ENCODE peak calls at places on chromosomes 16 and 17, in seven cellular contexts. G is pancreas, P is Panc1, K is IMR-90, C is AG10803, S is RWPE2, W is psoas muscle. J is an unnamed sample.

GRCh38 chr17:50272711-50273653 is 1.3 kb upstream of the TMEM92 start:
- DNase-seq in G (peak; percentile 87), P (no peak), K (peak; percentile 27), C (peak; percentile 67), S (peak; percentile 50), W (peak; percentile 55), J (peak; percentile 60)

GRCh38 chr16:28532940-28533647 is 5.7 kb downstream of the NUPR1 start:
- DNase-seq in G (no peak), P (no peak), K (no peak), C (no peak), S (no peak), W (no peak), J (no peak)

GRCh38 chr16:75354170-75354569 is 79.1 kb downstream of the CFDP1 start:
- DNase-seq in G (no peak), P (no peak), K (no peak), C (no peak), S (no peak), W (no peak), J (no peak)

GRCh38 chr16:67164599-67165061 is at the start of gene HSF4:
- DNase-seq in G (peak; percentile 75), P (no peak), K (no peak), C (no peak), S (no peak), W (peak; percentile 82), J (peak; percentile 18)

GRCh38 chr16:52825882-52826281 is 226.8 kb downstream of the CHD9NB start:
- DNase-seq in G (no peak), P (no peak), K (no peak), C (no peak), S (no peak), W (no peak), J (no peak)

GRCh38 chr17:11608396-11608795 is 10.1 kb downstream of the DNAH9 start:
- DNase-seq in G (no peak), P (no peak), K (no peak), C (no peak), S (no peak), W (peak; percentile 29), J (no peak)

GRCh38 chr17:47934856-47935255 is 6.5 kb upstream of the PNPO start:
- DNase-seq in G (no peak), P (no peak), K (peak; percentile 45), C (peak; percentile 15), S (no peak), W (no peak), J (peak; percentile 75)

GRCh38 chr16:17829826-17830225 is 359.1 kb upstream of the XYLT1 start:
- DNase-seq in G (no peak), P (no peak), K (peak; percentile 22), C (peak; percentile 62), S (no peak), W (no peak), J (no peak)

GRCh38 chr17:78873519-78874340 is 29.3 kb downstream of the CEP295NL start:
- DNase-seq in G (peak; percentile 76), P (no peak), K (peak; percentile 79), C (no peak), S (no peak), W (peak; percentile 55), J (no peak)

GRCh38 chr17:57906910-57907309 is 48.3 kb downstream of the CUEDC1 start:
- DNase-seq in G (no peak), P (no peak), K (no peak), C (no peak), S (no peak), W (no peak), J (no peak)

GRCh38 chr17:79003661-79004411 is 5.7 kb downstream of the CANT1 start:
- DNase-seq in G (peak; percentile 35), P (no peak), K (no peak), C (no peak), S (peak; percentile 34), W (no peak), J (no peak)

GRCh38 chr17:57551321-57552079 is 193.6 kb downstream of the CCDC182 start:
- DNase-seq in G (no peak), P (no peak), K (no peak), C (no peak), S (no peak), W (no peak), J (no peak)

GRCh38 chr17:68293490-68294195 is 2.3 kb downstream of the ARSG start:
- DNase-seq in G (no peak), P (no peak), K (no peak), C (no peak), S (no peak), W (no peak), J (no peak)

GRCh38 chr17:68567035-68567434 is 34.1 kb downstream of the FAM20A start:
- DNase-seq in G (no peak), P (no peak), K (no peak), C (peak; percentile 14), S (no peak), W (no peak), J (no peak)

GRCh38 chr17:76473541-76473985 is 6.2 kb downstream of the AANAT start:
- DNase-seq in G (no peak), P (no peak), K (no peak), C (no peak), S (no peak), W (no peak), J (no peak)

GRCh38 chr17:39194985-39195524 is 2.4 kb downstream of the CACNB1 start:
- DNase-seq in G (no peak), P (no peak), K (no peak), C (no peak), S (no peak), W (no peak), J (no peak)

GRCh38 chr17:39195568-39196160 is 1.8 kb downstream of the CACNB1 start:
- DNase-seq in G (no peak), P (no peak), K (no peak), C (no peak), S (no peak), W (no peak), J (peak; percentile 27)

GRCh38 chr17:39193346-39193745 is 4.1 kb downstream of the CACNB1 start:
- DNase-seq in G (no peak), P (no peak), K (no peak), C (no peak), S (no peak), W (peak; percentile 72), J (no peak)

GRCh38 chr17:39192901-39193300 is 4.6 kb downstream of the CACNB1 start:
- DNase-seq in G (no peak), P (no peak), K (no peak), C (no peak), S (no peak), W (no peak), J (no peak)

DNA sequence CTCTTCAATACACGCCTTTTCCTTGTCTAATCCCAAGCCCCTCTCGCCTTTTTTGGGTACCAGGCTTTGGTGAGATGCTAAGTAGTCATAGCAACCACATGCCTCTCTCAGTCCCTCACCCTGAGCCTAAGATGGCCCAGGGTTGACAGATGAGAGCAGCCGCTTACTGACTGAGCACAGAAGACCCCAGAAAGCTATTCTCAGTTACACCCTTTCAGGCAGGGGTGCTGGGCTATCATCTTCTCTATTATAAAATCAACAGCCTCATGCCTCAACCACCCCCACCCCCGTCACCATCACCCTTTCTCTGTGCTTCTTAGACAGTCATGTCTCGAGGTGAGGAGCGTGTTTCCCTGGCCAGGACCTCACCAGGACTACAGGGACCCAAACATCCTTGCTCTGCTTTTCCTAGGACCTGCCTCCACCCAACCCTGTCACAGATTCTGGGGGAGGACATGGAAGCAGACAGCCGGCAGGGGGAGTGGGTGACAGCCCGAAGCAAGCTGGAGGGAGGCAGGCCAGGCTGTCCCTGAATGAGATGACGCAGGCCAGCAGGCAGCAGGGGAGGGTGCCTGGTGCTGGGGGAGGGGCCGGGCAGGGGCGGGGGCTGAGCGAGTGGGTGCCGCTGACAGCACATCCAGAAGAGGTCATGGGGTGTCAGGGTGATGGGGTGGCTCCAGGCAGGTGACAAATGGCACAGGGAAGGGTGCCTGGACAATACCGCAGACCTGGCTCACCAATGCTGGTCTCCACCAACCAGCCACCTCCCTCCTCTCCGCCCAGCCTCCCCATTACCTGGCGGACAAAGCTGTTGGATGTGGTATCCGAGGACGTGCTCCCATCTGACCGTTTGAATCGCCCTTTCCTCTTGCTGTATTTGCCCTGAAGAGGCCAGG is 3.1 kb downstream of the CACNB1 start:
- DNase-seq in G (no peak), P (no peak), K (peak; percentile 67), C (peak; percentile 68), S (no peak), W (peak; percentile 91), J (peak; percentile 67)
- TF ChIP-seq CTCF in G (no peak), P (no peak), K (peak; percentile 62), C (peak; percentile 59), S (no peak), W (peak; percentile 50), J (peak; percentile 70)

GRCh38 chr16:4876646-4877297 is 29.5 kb downstream of the UBN1 start:
- DNase-seq in G (no peak), P (no peak), K (no peak), C (no peak), S (no peak), W (no peak), J (no peak)
- H3K4me3 ChIP-seq in G (no peak overlapping the region), P (no peak overlapping the region), K (no peak overlapping the region), C (no peak overlapping the region), S (no peak overlapping the region), W (no peak overlapping the region), J (no peak overlapping the region)

GRCh38 chr17:2943971-2944370 is 119.4 kb downstream of the OR1D5 start:
- DNase-seq in G (no peak), P (no peak), K (no peak), C (no peak), S (no peak), W (no peak), J (peak; percentile 42)
- TF ChIP-seq CTCF in G (no peak), P (no peak), K (no peak), C (no peak), S (no peak), W (no peak), J (no peak)

GRCh38 chr17:38871992-38872605 is 2.2 kb downstream of the LASP1 start:
- DNase-seq in G (no peak), P (no peak), K (no peak), C (no peak), S (no peak), W (no peak), J (no peak)

GRCh38 chr17:38874505-38875419 is 4.9 kb downstream of the LASP1 start:
- DNase-seq in G (no peak), P (no peak), K (no peak), C (peak; percentile 34), S (no peak), W (peak; percentile 36), J (peak; percentile 64)

GRCh38 chr17:38871247-38871991 is 1.6 kb downstream of the LASP1 start:
- DNase-seq in G (no peak), P (no peak), K (peak; percentile 80), C (peak; percentile 53), S (peak; percentile 86), W (peak; percentile 70), J (peak; percentile 68)

GRCh38 chr17:38873646-38874380 is 4.0 kb downstream of the LASP1 start:
- DNase-seq in G (no peak), P (no peak), K (no peak), C (no peak), S (no peak), W (no peak), J (no peak)

DNA sequence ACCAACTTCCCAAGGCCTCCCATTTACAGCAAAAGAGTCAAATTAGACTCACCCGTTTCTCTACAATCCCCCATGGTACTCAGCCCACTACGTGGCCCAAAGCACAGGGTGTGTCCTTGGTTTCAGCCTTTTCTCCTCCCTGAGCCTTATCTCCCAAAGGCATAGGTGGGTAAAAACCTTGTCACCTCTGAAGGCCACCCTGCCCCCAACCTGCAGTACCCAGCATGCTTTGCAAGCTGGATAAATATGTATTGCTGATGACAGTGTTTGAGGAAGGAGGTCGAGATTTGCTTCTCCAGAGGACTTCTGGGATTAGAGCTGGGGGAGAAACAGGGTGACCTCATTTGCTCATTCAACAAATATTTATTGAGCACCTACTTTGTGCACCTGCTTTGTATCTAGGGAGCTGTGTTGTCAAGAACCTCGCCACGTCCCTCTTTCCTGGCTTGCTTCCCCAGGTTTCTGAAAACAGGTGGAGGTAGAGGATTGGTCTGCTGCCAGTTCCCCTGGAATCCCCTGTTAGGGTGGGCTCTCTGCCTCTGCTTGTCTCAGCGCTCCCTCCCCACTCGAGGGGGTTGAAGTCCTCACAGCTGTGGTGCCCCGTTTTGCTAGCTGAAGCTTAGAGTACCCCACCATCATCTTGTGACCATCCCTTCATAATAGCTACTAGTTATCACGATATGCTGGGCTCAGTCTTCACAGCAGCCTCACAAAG is 3.0 kb downstream of the LASP1 start:
- DNase-seq in G (no peak), P (no peak), K (no peak), C (no peak), S (no peak), W (no peak), J (no peak)
- H3K4me3 ChIP-seq in G (no peak overlapping the region), P (no peak overlapping the region), K (peak overlapping the region; percentile 5), C (peak overlapping the region; percentile 99), S (no peak overlapping the region), W (peak overlapping the region; percentile 93), J (peak overlapping the region; percentile 99)